ENCODE peak calls at places on chromosome 7, in nine cellular contexts. W, X, D, H, N, R, Z, L and S are unnamed samples.

GRCh38 chr7:92343719-92344118 is 97.9 kb downstream of the ANKIB1 start:
- DNase-seq in H (no peak), W (no peak), N (no peak), D (no peak), X (no peak), R (no peak), L (no peak), Z (no peak), S (no peak)

GRCh38 chr7:132244917-132245480 is 331.3 kb downstream of the PLXNA4 start:
- DNase-seq in R (no peak), H (no peak), Z (no peak), X (no peak), W (no peak), N (no peak), L (no peak), D (no peak), S (no peak)

GRCh38 chr7:47992446-47992845 is 13.0 kb upstream of the HUS1 start:
- DNase-seq in R (no peak), L (no peak), H (no peak), Z (no peak), N (no peak), W (no peak), X (no peak), D (no peak), S (no peak)

GRCh38 chr7:105643384-105643783 is 62.1 kb upstream of the EFCAB10 start:
- DNase-seq in Z (no peak), L (peak; percentile 78), R (no peak), W (no peak), D (no peak), H (no peak), N (no peak), X (no peak), S (no peak)

GRCh38 chr7:68258569-68258968 is 1261.9 kb downstream of the TYW1 start:
- DNase-seq in R (no peak), X (no peak), H (no peak), L (no peak), W (no peak), N (no peak), D (peak; percentile 35), Z (no peak), S (no peak)

GRCh38 chr7:151792671-151793070 is 84.2 kb downstream of the PRKAG2 start:
- DNase-seq in Z (no peak), W (no peak), H (no peak), N (no peak), D (no peak), R (no peak), L (no peak), X (no peak), S (no peak)

GRCh38 chr7:151244871-151245346 is 3.6 kb downstream of the SMARCD3 start:
- DNase-seq in X (no peak), L (no peak), H (no peak), D (no peak), W (no peak), Z (no peak), N (no peak), R (no peak), S (no peak)

GRCh38 chr7:159119851-159120539 is 24.7 kb downstream of the VIPR2 start:
- DNase-seq in Z (no peak), L (no peak), H (no peak), R (no peak), W (no peak), N (no peak), X (no peak), D (no peak), S (no peak)

GRCh38 chr7:88095-88926 is 104.1 kb upstream of the FAM20C start:
- DNase-seq in L (no peak), Z (no peak), N (no peak), D (no peak), R (no peak), H (no peak), W (no peak), X (no peak), S (no peak)

GRCh38 chr7:102890292-102890970 is 22.4 kb upstream of the LRRC17 start:
- DNase-seq in Z (no peak), X (no peak), L (no peak), W (no peak), N (no peak), H (no peak), D (no peak), R (peak; percentile 70), S (no peak)

GRCh38 chr7:155414508-155414907 is 43.4 kb upstream of the EN2 start:
- DNase-seq in L (no peak), Z (no peak), D (no peak), H (no peak), X (no peak), W (no peak), N (no peak), R (no peak), S (no peak)

GRCh38 chr7:99834382-99834781 is 6.6 kb downstream of the CYP3A43 start:
- DNase-seq in H (no peak), W (no peak), N (no peak), Z (no peak), R (no peak), L (no peak), D (no peak), X (no peak), S (no peak)

GRCh38 chr7:19392246-19392645 is 247.0 kb upstream of the FERD3L start:
- DNase-seq in Z (no peak), H (no peak), D (no peak), X (no peak), L (no peak), W (no peak), R (peak; percentile 91), N (no peak), S (no peak)